ENCODE peak calls at places on chromosomes 7 and 10, in eight cellular contexts. D is brain microvascular endothelial cell, E is mesothelial cell of epicardium, B is AG10803, Q is GM06990, Z is Panc1, R is GM13977, A is astrocyte of the cerebellum. C is an unnamed sample.

GRCh38 chr10:18158698-18159342 is 18.6 kb downstream of the CACNB2 start:
- DNase-seq in D (no peak), E (no peak), B (peak; percentile 65), Q (no peak), Z (no peak), R (no peak), A (no peak), C (peak; percentile 62)

GRCh38 chr7:47327306-47327697 is 254.6 kb downstream of the TNS3 start:
- DNase-seq in D (peak; percentile 27), E (no peak), B (peak; percentile 60), Q (no peak), Z (no peak), R (no peak), A (no peak), C (peak; percentile 61)

GRCh38 chr10:34407227-34407626 is 407.9 kb downstream of the PARD3 start:
- DNase-seq in D (peak; percentile 73), E (no peak), B (peak; percentile 9), Q (peak; percentile 25), Z (no peak), R (no peak), A (no peak), C (peak; percentile 9)

GRCh38 chr10:79159141-79159619 is 90.4 kb downstream of the ZMIZ1 start:
- DNase-seq in D (peak; percentile 71), E (no peak), B (peak; percentile 83), Q (no peak), Z (no peak), R (no peak), A (no peak), C (peak; percentile 84)

GRCh38 chr10:60140681-60141632 is 234.6 kb upstream of the CCDC6 start:
- DNase-seq in D (no peak), E (no peak), B (no peak), Q (no peak), Z (no peak), R (no peak), A (no peak), C (no peak)

GRCh38 chr10:88122145-88122544 is 258.7 kb downstream of the PTEN start:
- DNase-seq in D (no peak), E (no peak), B (no peak), Q (no peak), Z (no peak), R (no peak), A (no peak), C (no peak)

GRCh38 chr7:156747718-156748117 is 107.1 kb downstream of the RNF32 start:
- DNase-seq in D (no peak), E (no peak), B (no peak), Q (no peak), Z (no peak), R (no peak), A (no peak), C (no peak)

GRCh38 chr10:122054046-122055025 is 65.4 kb downstream of the TACC2 start:
- DNase-seq in D (peak; percentile 64), E (no peak), B (peak; percentile 39), Q (no peak), Z (no peak), R (peak; percentile 28), A (no peak), C (peak; percentile 57)

GRCh38 chr10:100022403-100022802 is 12.7 kb upstream of the DNMBP start:
- DNase-seq in D (no peak), E (no peak), B (peak; percentile 45), Q (no peak), Z (no peak), R (no peak), A (peak; percentile 28), C (peak; percentile 78)

GRCh38 chr10:71877818-71878217 is 26.8 kb upstream of the PSAP start:
- DNase-seq in D (no peak), E (no peak), B (no peak), Q (no peak), Z (no peak), R (no peak), A (no peak), C (no peak)

GRCh38 chr7:99380032-99380822 is 5.7 kb downstream of the ARPC1B start:
- DNase-seq in D (peak; percentile 52), E (no peak), B (peak; percentile 37), Q (peak; percentile 86), Z (no peak), R (peak; percentile 76), A (no peak), C (peak; percentile 41)

GRCh38 chr10:7475954-7476353 is 65.1 kb upstream of the SFMBT2 start:
- DNase-seq in D (no peak), E (no peak), B (no peak), Q (no peak), Z (no peak), R (no peak), A (no peak), C (no peak)

GRCh38 chr7:66528652-66529051 is 100.0 kb upstream of the KCTD7 start:
- DNase-seq in D (no peak), E (no peak), B (no peak), Q (no peak), Z (no peak), R (no peak), A (no peak), C (no peak)

GRCh38 chr7:99782012-99782953 is 1.7 kb downstream of the CYP3A4 start:
- DNase-seq in D (no peak), E (no peak), B (no peak), Q (no peak), Z (no peak), R (no peak), A (no peak), C (no peak)

GRCh38 chr7:12403287-12404181 is at the start of gene VWDE:
- DNase-seq in D (no peak), E (peak; percentile 74), B (peak; percentile 1), Q (peak; percentile 78), Z (peak; percentile 30), R (peak; percentile 38), A (no peak), C (no peak)

GRCh38 chr7:143934526-143935340 is at the start of gene OR2F2:
- DNase-seq in D (peak; percentile 76), E (no peak), B (peak; percentile 70), Q (no peak), Z (no peak), R (no peak), A (no peak), C (peak; percentile 8)

GRCh38 chr7:148142660-148143248 is 447.8 kb upstream of the C7orf33 start:
- DNase-seq in D (peak; percentile 46), E (no peak), B (peak; percentile 53), Q (no peak), Z (peak; percentile 18), R (peak; percentile 36), A (no peak), C (peak; percentile 0)

GRCh38 chr10:100600218-100600617 is 64.5 kb downstream of the HIF1AN start:
- DNase-seq in D (no peak), E (no peak), B (no peak), Q (no peak), Z (no peak), R (no peak), A (no peak), C (peak; percentile 8)

GRCh38 chr10:25024528-25024927 is 8.1 kb downstream of the THNSL1 start:
- DNase-seq in D (no peak), E (no peak), B (peak; percentile 49), Q (no peak), Z (no peak), R (no peak), A (no peak), C (no peak)

GRCh38 chr10:43205681-43206390 is 61.0 kb downstream of the RASGEF1A start:
- DNase-seq in D (no peak), E (peak; percentile 35), B (no peak), Q (no peak), Z (no peak), R (no peak), A (no peak), C (no peak)

GRCh38 chr10:103481974-103482531 is 3.0 kb upstream of the CALHM3 start:
- DNase-seq in D (peak; percentile 57), E (no peak), B (peak; percentile 73), Q (no peak), Z (peak; percentile 41), R (peak; percentile 84), A (peak; percentile 42), C (peak; percentile 85)

DNA sequence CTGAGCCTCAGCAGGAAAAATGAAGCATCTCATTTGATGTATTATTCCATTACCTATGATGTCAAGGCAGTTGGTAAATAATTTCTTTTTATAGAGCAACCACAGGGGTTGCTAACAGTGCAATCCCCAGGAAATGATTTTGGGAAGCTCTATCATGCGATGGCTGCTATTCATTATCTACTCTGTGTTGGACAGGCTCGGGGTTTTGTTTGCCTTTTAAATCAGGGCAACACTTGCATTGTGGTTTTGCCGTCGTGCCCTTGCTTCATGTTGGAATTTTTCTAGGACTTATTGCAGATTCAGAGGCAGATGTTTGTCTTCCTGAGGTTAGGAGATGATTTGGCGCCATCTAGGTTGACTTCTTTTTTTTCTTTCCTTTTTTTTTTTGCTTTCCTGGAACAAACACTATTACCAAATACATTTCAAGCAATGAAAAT is 128.4 kb downstream of the BICC1 start:
- DNase-seq in D (peak; percentile 96), E (no peak), B (peak; percentile 100), Q (no peak), Z (no peak), R (no peak), A (peak; percentile 96), C (peak; percentile 96)
- TF ChIP-seq CTCF in D (peak; percentile 39), E (no peak), B (peak; percentile 42), Q (no peak), Z (peak; percentile 47), R (no peak), A (no peak), C (no peak)

GRCh38 chr7:82468435-82468834 is 24.9 kb upstream of the CACNA2D1 start:
- DNase-seq in D (no peak), E (no peak), B (no peak), Q (no peak), Z (no peak), R (no peak), A (no peak), C (no peak)

GRCh38 chr7:82469207-82469606 is 25.6 kb upstream of the CACNA2D1 start:
- DNase-seq in D (no peak), E (no peak), B (no peak), Q (no peak), Z (no peak), R (no peak), A (no peak), C (no peak)

GRCh38 chr7:82467020-82467419 is 23.4 kb upstream of the CACNA2D1 start:
- DNase-seq in D (no peak), E (no peak), B (no peak), Q (no peak), Z (no peak), R (no peak), A (no peak), C (no peak)

GRCh38 chr7:82472966-82473365 is 29.4 kb upstream of the CACNA2D1 start:
- DNase-seq in D (no peak), E (no peak), B (peak; percentile 0), Q (no peak), Z (no peak), R (no peak), A (no peak), C (no peak)

GRCh38 chr7:82471351-82472020 is 27.9 kb upstream of the CACNA2D1 start:
- DNase-seq in D (no peak), E (no peak), B (no peak), Q (no peak), Z (no peak), R (no peak), A (no peak), C (no peak)
- TF ChIP-seq CTCF in D (no peak), E (no peak), B (no peak), Q (no peak), Z (no peak), R (no peak), A (no peak), C (no peak)

GRCh38 chr7:103887853-103888602 is 101.4 kb downstream of the RELN start:
- DNase-seq in D (no peak), E (no peak), B (no peak), Q (no peak), Z (no peak), R (no peak), A (no peak), C (no peak)
- TF ChIP-seq CTCF in D (peak; percentile 35), E (no peak), B (no peak), Q (no peak), Z (no peak), R (no peak), A (no peak), C (no peak)

GRCh38 chr10:416091-416515 is 273.4 kb downstream of the DIP2C start:
- DNase-seq in D (no peak), E (no peak), B (no peak), Q (no peak), Z (no peak), R (no peak), A (no peak), C (no peak)
- TF ChIP-seq CTCF in D (peak; percentile 9), E (no peak), B (no peak), Q (peak; percentile 7), Z (peak; percentile 29), R (no peak), A (no peak), C (no peak)

C was measured in foreskin fibroblast.